ENCODE peak calls at places on chromosomes 2 and 18, in nine cellular contexts. V is HCT116; L is heart right ventricle; A is right lobe of liver; C is Peyer's patch; R is lower lobe of right lung; E is bronchial epithelial cell; Y is effector memory CD4-positive, alpha-beta T cell; H is heart left ventricle. B is an unnamed sample.
A peak's percentile ranks its signal among the peaks of the same experiment; 100 is the strongest.

GRCh38 chr2:220985561-220985960 is 586.5 kb downstream of the EPHA4 start:
- DNase-seq in V (no peak), L (no peak), A (no peak), C (no peak), R (no peak), E (peak; percentile 57), Y (no peak), H (no peak), B (no peak)

GRCh38 chr2:46239847-46240181 is 57.4 kb upstream of the EPAS1 start:
- DNase-seq in V (no peak), L (no peak), A (no peak), C (no peak), R (no peak), E (no peak), Y (peak; percentile 21), H (no peak), B (no peak)

GRCh38 chr2:63819765-63820717 is 21.7 kb upstream of the UGP2 start:
- DNase-seq in V (no peak), L (peak; percentile 54), A (peak; percentile 83), C (no peak), R (no peak), E (peak; percentile 34), Y (no peak), H (peak; percentile 60), B (no peak)

GRCh38 chr2:230671117-230671516 is 41.5 kb upstream of the CAB39 start:
- DNase-seq in V (no peak), L (no peak), A (no peak), C (no peak), R (no peak), E (no peak), Y (no peak), H (no peak), B (no peak)

GRCh38 chr2:165773684-165774083 is 20.4 kb downstream of the GALNT3 start:
- DNase-seq in V (no peak), L (no peak), A (no peak), C (no peak), R (no peak), E (no peak), Y (no peak), H (no peak), B (no peak)

GRCh38 chr2:150207979-150208378 is 279.5 kb downstream of the RND3 start:
- DNase-seq in V (no peak), L (no peak), A (no peak), C (no peak), R (no peak), E (no peak), Y (no peak), H (no peak), B (no peak)

GRCh38 chr2:36705326-36706020 is 9.0 kb downstream of the VIT start:
- DNase-seq in V (no peak), L (no peak), A (no peak), C (no peak), R (no peak), E (peak; percentile 80), Y (no peak), H (no peak), B (no peak)

GRCh38 chr2:231069379-231070054 is 12.8 kb downstream of the PSMD1 start:
- DNase-seq in V (no peak), L (no peak), A (no peak), C (no peak), R (no peak), E (no peak), Y (no peak), H (no peak), B (no peak)

GRCh38 chr2:19138264-19138825 is 220.1 kb downstream of the OSR1 start:
- DNase-seq in V (no peak), L (no peak), A (no peak), C (no peak), R (no peak), E (no peak), Y (no peak), H (no peak), B (no peak)

GRCh38 chr2:198314559-198315153 is 510.3 kb downstream of the PLCL1 start:
- DNase-seq in V (peak; percentile 54), L (no peak), A (no peak), C (no peak), R (no peak), E (peak; percentile 48), Y (no peak), H (no peak), B (no peak)

GRCh38 chr18:59139615-59140286 is at the start of gene SEC11C:
- DNase-seq in V (peak; percentile 95), L (peak; percentile 97), A (peak; percentile 99), C (peak; percentile 96), R (peak; percentile 98), E (peak; percentile 95), Y (peak; percentile 84), H (peak; percentile 98), B (peak; percentile 96)

GRCh38 chr2:45774688-45775244 is 123.3 kb downstream of the PRKCE start:
- DNase-seq in V (no peak), L (no peak), A (no peak), C (peak; percentile 65), R (no peak), E (no peak), Y (no peak), H (no peak), B (no peak)

GRCh38 chr18:8721716-8722115 is 16.4 kb downstream of the MTCL1 start:
- DNase-seq in V (peak; percentile 48), L (no peak), A (no peak), C (no peak), R (no peak), E (peak; percentile 79), Y (no peak), H (no peak), B (peak; percentile 55)

GRCh38 chr18:7447629-7448028 is 119.5 kb upstream of the PTPRM start:
- DNase-seq in V (no peak), L (no peak), A (no peak), C (no peak), R (no peak), E (peak; percentile 57), Y (no peak), H (no peak), B (no peak)

GRCh38 chr2:24203029-24203786 is 28.4 kb downstream of the FAM228A start:
- DNase-seq in V (no peak), L (no peak), A (no peak), C (no peak), R (no peak), E (no peak), Y (no peak), H (no peak), B (peak; percentile 53)

GRCh38 chr2:235537587-235537986 is 43.7 kb downstream of the AGAP1 start:
- DNase-seq in V (no peak), L (no peak), A (no peak), C (no peak), R (no peak), E (no peak), Y (no peak), H (no peak), B (no peak)

GRCh38 chr18:27785815-27786537 is 391.0 kb downstream of the CDH2 start:
- DNase-seq in V (no peak), L (no peak), A (no peak), C (no peak), R (no peak), E (no peak), Y (no peak), H (no peak), B (no peak)

DNA sequence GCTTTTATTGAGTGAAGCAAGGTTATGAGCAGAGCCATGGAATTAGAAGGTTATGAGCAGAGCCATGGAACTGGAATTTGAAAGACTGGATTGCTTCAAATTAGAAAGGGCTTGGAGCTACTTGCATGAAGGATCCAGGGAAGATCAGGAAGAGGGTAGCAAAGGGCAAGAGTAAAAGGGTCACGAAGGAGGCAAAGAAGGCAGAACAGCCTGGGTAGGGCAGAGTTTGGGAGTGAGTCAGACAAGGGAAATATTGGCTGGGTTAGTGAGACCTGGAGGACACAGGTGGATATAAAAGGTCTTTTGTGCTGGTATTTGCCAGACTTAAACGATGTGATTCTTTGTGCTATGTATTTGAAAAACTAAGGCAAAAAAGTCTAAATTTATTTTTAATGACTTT is 65.0 kb downstream of the SEMA4F start:
- DNase-seq in V (no peak), L (no peak), A (no peak), C (no peak), R (no peak), E (no peak), Y (no peak), H (no peak), B (no peak)
- H3K27me3 ChIP-seq in V (no peaks in the 10 kb centered on the region), L (peaks cover 23% of the 10 kb centered on the region), A (no peaks in the 10 kb centered on the region), C (no peaks in the 10 kb centered on the region), R (no peaks in the 10 kb centered on the region), E (no peaks in the 10 kb centered on the region), Y (peaks cover 15% of the 10 kb centered on the region), H (peaks cover 9% of the 10 kb centered on the region), B (peaks cover 14% of the 10 kb centered on the region)

GRCh38 chr18:13302611-13303267 is 84.2 kb downstream of the LDLRAD4 start:
- DNase-seq in V (no peak), L (peak; percentile 32), A (no peak), C (no peak), R (no peak), E (no peak), Y (no peak), H (no peak), B (no peak)
- H3K4me3 ChIP-seq in V (no peak overlapping the region), L (no peak overlapping the region), A (no peak overlapping the region), C (no peak overlapping the region), R (no peak overlapping the region), E (no peak overlapping the region), Y (no peak overlapping the region), H (no peak overlapping the region), B (no peak overlapping the region)

GRCh38 chr2:202885190-202885589 is 13.6 kb upstream of the ICA1L start:
- DNase-seq in V (no peak), L (no peak), A (no peak), C (no peak), R (no peak), E (no peak), Y (no peak), H (no peak), B (no peak)
- H3K36me3 ChIP-seq in V (peaks cover 32% of the 10 kb centered on the region), L (peaks cover 82% of the 10 kb centered on the region), A (peaks cover 8% of the 10 kb centered on the region), C (peaks cover 48% of the 10 kb centered on the region), R (peaks cover 54% of the 10 kb centered on the region), E (peaks cover 6% of the 10 kb centered on the region), Y (peaks cover 27% of the 10 kb centered on the region), H (peaks cover 44% of the 10 kb centered on the region), B (peaks cover 22% of the 10 kb centered on the region)

GRCh38 chr2:177730792-177731191 is 338.2 kb downstream of the AGPS start:
- DNase-seq in V (no peak), L (no peak), A (no peak), C (no peak), R (no peak), E (no peak), Y (no peak), H (no peak), B (no peak)

GRCh38 chr2:177730363-177730762 is 337.8 kb downstream of the AGPS start:
- DNase-seq in V (no peak), L (no peak), A (no peak), C (no peak), R (no peak), E (no peak), Y (no peak), H (no peak), B (no peak)

GRCh38 chr2:177726853-177727465 is 334.4 kb downstream of the AGPS start:
- DNase-seq in V (no peak), L (no peak), A (no peak), C (no peak), R (no peak), E (no peak), Y (no peak), H (no peak), B (no peak)

GRCh38 chr2:177727577-177728351 is 335.2 kb downstream of the AGPS start:
- DNase-seq in V (no peak), L (no peak), A (no peak), C (no peak), R (no peak), E (no peak), Y (no peak), H (no peak), B (no peak)

GRCh38 chr2:177728920-177729319 is 336.3 kb downstream of the AGPS start:
- DNase-seq in V (no peak), L (no peak), A (no peak), C (no peak), R (no peak), E (no peak), Y (no peak), H (no peak), B (no peak)
- H3K27me3 ChIP-seq in V (no peaks in the 10 kb centered on the region), L (peaks cover 6% of the 10 kb centered on the region), A (no peaks in the 10 kb centered on the region), C (no peaks in the 10 kb centered on the region), R (no peaks in the 10 kb centered on the region), E (peaks cover 3% of the 10 kb centered on the region), Y (no peaks in the 10 kb centered on the region), H (peaks cover 6% of the 10 kb centered on the region), B (peaks cover 75% of the 10 kb centered on the region)